ENCODE peak calls at places on chromosomes 6 and 20, in four cellular contexts. H, X, Z and R are unnamed samples.

GRCh38 chr20:14712302-14712739 is 374.9 kb upstream of the FLRT3 start:
- DNase-seq in H (peak), X (no peak), Z (no peak), R (peak)

GRCh38 chr6:91161246-91161645 is 574.4 kb upstream of the MAP3K7 start:
- DNase-seq in H (no peak), X (no peak), Z (no peak), R (no peak)

GRCh38 chr20:41261790-41262717 is 55.5 kb downstream of the ZHX3 start:
- DNase-seq in H (peak), X (no peak), Z (no peak), R (peak)

GRCh38 chr6:91317247-91317646 is 730.4 kb upstream of the MAP3K7 start:
- DNase-seq in H (no peak), X (no peak), Z (no peak), R (peak)

GRCh38 chr6:150987855-150988484 is 122.5 kb downstream of the MTHFD1L start:
- DNase-seq in H (no peak), X (no peak), Z (no peak), R (no peak)

GRCh38 chr20:41168281-41169183 is 31.2 kb downstream of the PLCG1 start:
- DNase-seq in H (no peak), X (no peak), Z (no peak), R (no peak)

GRCh38 chr6:152099816-152100618 is 292.5 kb downstream of the ESR1 start:
- DNase-seq in H (peak), X (no peak), Z (no peak), R (peak)

GRCh38 chr6:151805286-151805840 is 2.1 kb upstream of the ESR1 start:
- DNase-seq in H (peak), X (no peak), Z (peak), R (no peak)

GRCh38 chr6:91710356-91710755 is 1123.5 kb upstream of the MAP3K7 start:
- DNase-seq in H (no peak), X (no peak), Z (peak), R (no peak)

GRCh38 chr6:168951224-168951616 is 302.4 kb downstream of the THBS2 start:
- DNase-seq in H (no peak), X (no peak), Z (no peak), R (no peak)

GRCh38 chr20:23631981-23632710 is 5.6 kb downstream of the CST3 start:
- DNase-seq in H (no peak), X (no peak), Z (no peak), R (no peak)

GRCh38 chr20:56004611-56005388 is 519 bp downstream of the CBLN4 start:
- DNase-seq in H (no peak), X (no peak), Z (peak), R (no peak)

GRCh38 chr6:119350202-119351004 is 842 bp upstream of the MAN1A1 start:
- DNase-seq in H (peak), X (peak), Z (peak), R (peak)

GRCh38 chr6:107488875-107489635 is 862 bp upstream of the SOBP start:
- DNase-seq in H (peak), X (no peak), Z (peak), R (no peak)

GRCh38 chr6:163078712-163079111 is 335.8 kb upstream of the QKI start:
- DNase-seq in H (no peak), X (no peak), Z (no peak), R (no peak)

GRCh38 chr6:79756496-79756895 is 125.4 kb downstream of the SH3BGRL2 start:
- DNase-seq in H (no peak), X (no peak), Z (no peak), R (no peak)

GRCh38 chr20:21615617-21616080 is 89.8 kb upstream of the PAX1 start:
- DNase-seq in H (peak), X (peak), Z (peak), R (peak)

GRCh38 chr6:114611696-114612095 is 268.9 kb upstream of the HS3ST5 start:
- DNase-seq in H (no peak), X (no peak), Z (no peak), R (peak)

GRCh38 chr20:2162125-2162822 is 60.6 kb downstream of the STK35 start:
- DNase-seq in H (peak), X (no peak), Z (no peak), R (no peak)

GRCh38 chr6:35727206-35727934 is 9.5 kb upstream of the ARMC12 start:
- DNase-seq in H (peak), X (no peak), Z (peak), R (peak)

GRCh38 chr6:170155464-170156196 is 135.2 kb downstream of the DLL1 start:
- DNase-seq in H (no peak), X (no peak), Z (no peak), R (no peak)

GRCh38 chr20:4973330-4974097 is 27.8 kb downstream of the SLC23A2 start:
- DNase-seq in H (peak), X (no peak), Z (no peak), R (no peak)

GRCh38 chr6:155939253-155939652 is 483.6 kb upstream of the NOX3 start:
- DNase-seq in H (no peak), X (no peak), Z (peak), R (no peak)

GRCh38 chr6:39561536-39562266 is 163.5 kb downstream of the KIF6 start:
- DNase-seq in H (peak), X (no peak), Z (no peak), R (no peak)

GRCh38 chr6:138545621-138545980 is 46.3 kb upstream of the NHSL1 start:
- DNase-seq in H (peak), X (no peak), Z (no peak), R (no peak)

GRCh38 chr6:15504040-15504491 is 158.8 kb downstream of the DTNBP1 start:
- DNase-seq in H (peak), X (no peak), Z (peak), R (no peak)

GRCh38 chr6:136975089-136975715 is 53.1 kb downstream of the SLC35D3 start:
- DNase-seq in H (no peak), X (no peak), Z (no peak), R (no peak)

GRCh38 chr6:4459032-4459431 is 317.2 kb upstream of the CDYL start:
- DNase-seq in H (peak), X (no peak), Z (no peak), R (peak)

GRCh38 chr6:15456422-15456821 is 206.4 kb downstream of the DTNBP1 start:
- DNase-seq in H (no peak), X (no peak), Z (no peak), R (peak)

GRCh38 chr6:129369737-129370136 is 340.2 kb downstream of the ARHGAP18 start:
- DNase-seq in H (peak), X (no peak), Z (no peak), R (no peak)

GRCh38 chr6:135880066-135880972 is 28.8 kb downstream of the PDE7B start:
- DNase-seq in H (peak), X (no peak), Z (no peak), R (peak)

GRCh38 chr20:47160992-47161391 is 195.5 kb downstream of the ZMYND8 start:
- DNase-seq in H (no peak), X (no peak), Z (no peak), R (no peak)

GRCh38 chr20:10061641-10062040 is 26.9 kb downstream of the ANKEF1 start:
- DNase-seq in H (no peak), X (no peak), Z (no peak), R (no peak)

GRCh38 chr6:156582509-156582992 is 194.6 kb upstream of the ARID1B start:
- DNase-seq in H (no peak), X (no peak), Z (no peak), R (no peak)

GRCh38 chr6:54085526-54085925 is 25.7 kb upstream of the MLIP start:
- DNase-seq in H (peak), X (no peak), Z (no peak), R (no peak)

GRCh38 chr20:25394996-25395395 is 4.4 kb upstream of the ABHD12 start:
- DNase-seq in H (no peak), X (no peak), Z (no peak), R (no peak)

GRCh38 chr6:158782432-158783166 is 36.6 kb downstream of the EZR start:
- DNase-seq in H (no peak), X (no peak), Z (no peak), R (no peak)

GRCh38 chr6:44223471-44224153 is at the start of gene SLC29A1:
- DNase-seq in H (peak), X (no peak), Z (peak), R (peak)

GRCh38 chr6:106155219-106155830 is 69.2 kb downstream of the PRDM1 start:
- DNase-seq in H (peak), X (no peak), Z (no peak), R (no peak)

DNA sequence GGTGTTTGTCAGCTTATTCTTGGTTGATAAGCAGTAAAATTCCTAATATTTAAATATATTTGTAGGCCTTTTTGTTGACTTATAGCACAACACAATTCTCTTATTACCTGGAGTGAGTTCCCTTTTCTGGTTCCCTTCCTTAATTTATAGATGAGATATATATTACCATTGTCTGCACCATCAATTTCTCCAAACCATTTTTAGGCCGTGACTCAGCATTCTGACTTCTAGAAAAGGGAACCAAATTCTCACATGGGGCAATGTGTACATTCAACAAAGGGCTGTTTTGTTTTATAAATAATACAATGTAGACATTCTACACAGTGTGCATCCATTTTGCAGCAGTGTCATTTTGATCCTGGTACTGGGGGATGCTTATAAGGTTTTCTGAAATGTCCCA is 52.8 kb downstream of the NCOA7 start:
- DNase-seq in H (no peak), X (no peak), Z (no peak), R (no peak)
- TF ChIP-seq EZH2phosphoT487 in H (no peak), X (no peak), Z (no peak), R (no peak)

DNA sequence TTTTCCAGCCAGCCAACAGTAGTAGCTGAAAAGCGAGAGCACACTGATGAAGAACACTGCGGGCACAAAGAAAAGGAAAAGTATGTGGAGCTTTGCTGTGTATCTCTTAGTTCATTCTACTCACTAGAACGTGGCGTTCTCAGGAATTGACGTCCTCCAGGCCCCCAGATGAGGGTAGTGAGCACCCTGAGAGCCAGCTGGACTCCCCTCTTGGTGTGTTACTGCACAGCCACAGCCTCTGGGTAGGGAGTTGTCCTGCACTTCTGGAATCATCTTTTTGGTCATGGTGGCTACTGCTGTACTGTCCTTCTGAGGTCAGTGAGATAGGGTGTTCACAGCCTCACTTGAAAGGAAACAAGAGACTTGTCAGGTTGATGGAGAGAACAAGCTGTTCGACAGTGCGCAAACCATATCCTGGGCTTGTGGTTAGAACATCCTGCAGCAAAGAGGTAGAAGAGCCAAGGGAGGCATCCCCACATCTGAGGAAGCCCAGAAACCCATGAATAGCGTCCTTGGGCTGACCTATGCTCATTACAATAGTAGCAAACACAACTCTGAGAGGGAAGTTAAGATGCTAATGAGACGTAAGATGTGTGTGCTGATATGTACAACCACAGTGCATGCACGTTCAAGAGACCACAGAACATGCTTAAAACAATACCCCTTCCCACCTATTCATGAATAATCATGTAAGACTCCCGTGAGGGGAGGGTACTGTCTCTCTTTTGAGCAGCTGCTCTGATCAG is 14.6 kb upstream of the HLA-F start:
- DNase-seq in H (no peak), X (no peak), Z (no peak), R (no peak)
- TF ChIP-seq EZH2phosphoT487 in H (no peak), X (no peak), Z (no peak), R (no peak)

DNA sequence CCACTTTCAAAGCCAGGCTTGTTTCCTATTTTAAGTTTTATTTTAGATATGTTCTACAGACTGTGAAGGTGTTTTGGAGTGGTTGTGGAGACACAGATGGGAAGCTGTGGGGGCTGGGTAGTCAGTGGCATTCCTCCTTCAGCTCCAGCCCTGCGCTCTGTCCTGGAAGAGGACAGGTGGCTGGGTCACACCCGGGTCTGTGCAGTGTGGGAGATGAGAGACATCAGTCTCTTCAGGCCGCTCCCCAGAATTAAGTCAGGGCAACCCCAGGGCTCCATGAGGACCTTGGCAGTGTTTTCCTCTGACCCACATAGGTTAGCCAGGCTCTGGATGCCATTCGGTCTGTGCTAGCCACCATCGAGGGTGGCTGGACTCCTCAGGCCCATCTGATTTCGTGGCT is 91.9 kb upstream of the SCP2D1 start:
- DNase-seq in H (no peak), X (no peak), Z (no peak), R (no peak)
- TF ChIP-seq EZH2phosphoT487 in H (no peak), X (no peak), Z (no peak), R (no peak)

GRCh38 chr20:63589261-63590217 is 15.5 kb upstream of the HELZ2 start:
- DNase-seq in H (no peak), X (no peak), Z (no peak), R (no peak)
- TF ChIP-seq EZH2phosphoT487 in H (no peak), X (no peak), Z (no peak), R (no peak)

GRCh38 chr6:148367418-148368024 is 24.9 kb downstream of the SASH1 start:
- DNase-seq in H (peak), X (no peak), Z (no peak), R (peak)
- TF ChIP-seq EZH2phosphoT487 in H (no peak), X (no peak), Z (no peak), R (no peak)

GRCh38 chr6:147321260-147321659 is 117.0 kb downstream of the STXBP5 start:
- DNase-seq in H (no peak), X (no peak), Z (no peak), R (no peak)

GRCh38 chr6:147322299-147323162 is 118.3 kb downstream of the STXBP5 start:
- DNase-seq in H (peak), X (no peak), Z (no peak), R (no peak)
- TF ChIP-seq EZH2phosphoT487 in H (no peak), X (no peak), Z (no peak), R (no peak)

DNA sequence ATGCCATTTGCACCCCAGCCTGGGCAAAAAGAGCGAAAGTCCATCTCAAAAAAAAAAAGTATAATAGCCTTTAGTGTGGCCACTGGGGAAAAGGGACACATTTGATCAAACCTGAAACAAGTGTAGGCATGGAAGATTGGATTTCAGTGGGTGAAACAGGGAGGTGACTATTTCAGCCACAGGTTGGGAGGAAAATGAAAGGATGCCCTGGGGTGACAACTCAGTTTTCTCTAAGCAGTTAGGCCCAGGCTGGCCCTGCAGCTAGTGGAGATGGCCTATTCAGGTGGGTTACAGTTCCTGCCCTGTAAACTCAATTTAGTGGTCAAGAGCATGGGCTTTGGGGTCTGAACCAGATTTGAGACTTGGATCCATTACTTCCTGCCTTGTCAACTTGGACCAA is 36.4 kb downstream of the SPATA2 start:
- DNase-seq in H (no peak), X (no peak), Z (no peak), R (no peak)
- TF ChIP-seq EZH2phosphoT487 in H (no peak), X (no peak), Z (no peak), R (no peak)

DNA sequence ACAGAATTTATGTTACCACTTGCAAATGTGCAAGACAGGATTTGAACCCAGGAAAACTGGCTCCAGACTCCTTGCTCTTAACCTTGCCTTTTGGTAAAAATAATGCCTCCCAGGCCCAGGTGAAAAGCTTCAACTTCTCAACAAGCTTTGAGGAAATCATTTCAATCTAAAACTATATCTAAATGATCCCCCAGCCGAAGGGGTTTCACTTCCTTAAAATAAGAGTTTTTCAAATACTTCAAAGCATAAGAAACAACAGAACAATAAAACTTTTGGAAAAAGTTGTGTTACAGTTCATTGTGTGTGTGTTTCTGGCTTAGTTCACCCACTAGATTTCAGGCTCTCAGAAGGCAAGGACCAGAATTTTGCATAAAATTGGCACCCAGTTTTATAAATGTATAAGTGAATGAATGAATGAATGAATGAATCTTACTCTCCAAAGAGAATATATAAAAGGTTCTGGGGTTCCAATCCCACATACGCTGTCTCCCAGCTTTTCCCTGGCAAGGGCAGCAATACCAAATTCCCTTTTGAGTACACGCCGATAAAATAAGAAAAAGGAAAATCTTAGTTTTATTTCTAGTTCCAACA is 5.4 kb downstream of the OR2H2 start:
- DNase-seq in H (no peak), X (no peak), Z (no peak), R (no peak)
- TF ChIP-seq EZH2phosphoT487 in H (no peak), X (no peak), Z (no peak), R (no peak)